ENCODE peak calls at places on chromosomes 16 and 17, in six cellular contexts. T is stimulated activated CD8-positive, alpha-beta memory T cell treated with anti-CD3 and anti-CD28 coated beads, Interleukin-15, amount 100 ng/mL, for 24 hours; L is cardiac muscle cell; E is Calu3; Y is neuronal stem cell; O is anterior cingulate cortex. W is an unnamed sample.

GRCh38 chr17:81960130-81960958 is 643 bp downstream of the NOTUM start:
- DNase-seq in T (no peak), L (no peak), E (no peak), Y (no peak), O (no peak), W (no peak)

GRCh38 chr17:48057626-48058025 is 9.5 kb downstream of the NFE2L1 start:
- DNase-seq in T (no peak), L (no peak), E (no peak), Y (no peak), O (no peak), W (no peak)

GRCh38 chr16:82195917-82196494 is 26.0 kb upstream of the MPHOSPH6 start:
- DNase-seq in T (no peak), L (no peak), E (no peak), Y (no peak), O (no peak), W (no peak)

GRCh38 chr17:81870155-81870977 is 771 bp downstream of the ARHGDIA start:
- DNase-seq in T (peak), L (peak), E (peak), Y (no peak), O (no peak), W (no peak)

GRCh38 chr17:64614266-64615011 is 47.7 kb downstream of the SMURF2 start:
- DNase-seq in T (no peak), L (no peak), E (no peak), Y (no peak), O (no peak), W (no peak)

GRCh38 chr17:45824901-45825492 is 19.7 kb upstream of the SPPL2C start:
- DNase-seq in T (no peak), L (no peak), E (no peak), Y (no peak), O (no peak), W (no peak)

GRCh38 chr17:68592667-68593330 is 8.4 kb downstream of the FAM20A start:
- DNase-seq in T (no peak), L (no peak), E (no peak), Y (no peak), O (no peak), W (no peak)

GRCh38 chr17:44595216-44595775 is 38.0 kb downstream of the FZD2 start:
- DNase-seq in T (no peak), L (no peak), E (no peak), Y (no peak), O (no peak), W (no peak)

GRCh38 chr17:77619851-77620250 is 338.7 kb upstream of the TNRC6C start:
- DNase-seq in T (no peak), L (no peak), E (no peak), Y (no peak), O (no peak), W (no peak)

GRCh38 chr16:49457196-49457595 is 83.6 kb downstream of the C16orf78 start:
- DNase-seq in T (no peak), L (no peak), E (no peak), Y (no peak), O (no peak), W (no peak)

GRCh38 chr17:41516828-41517283 is 1.8 kb downstream of the KRT15 start:
- DNase-seq in T (no peak), L (no peak), E (no peak), Y (no peak), O (no peak), W (no peak)

GRCh38 chr17:17737938-17738894 is 57.0 kb downstream of the RAI1 start:
- DNase-seq in T (no peak), L (peak), E (peak), Y (no peak), O (no peak), W (no peak)

GRCh38 chr17:82981141-82981540 is 98.3 kb upstream of the METRNL start:
- DNase-seq in T (no peak), L (no peak), E (no peak), Y (no peak), O (no peak), W (no peak)

GRCh38 chr17:7835818-7836595 is 2.0 kb downstream of the KDM6B start:
- DNase-seq in T (no peak), L (no peak), E (peak), Y (no peak), O (peak), W (peak)

GRCh38 chr16:84247844-84248243 is 8.0 kb upstream of the KCNG4 start:
- DNase-seq in T (no peak), L (no peak), E (no peak), Y (no peak), O (no peak), W (no peak)

GRCh38 chr16:87384162-87384999 is 805 bp upstream of the FBXO31 start:
- DNase-seq in T (no peak), L (peak), E (peak), Y (no peak), O (no peak), W (no peak)

GRCh38 chr17:27354491-27355081 is 60.7 kb downstream of the WSB1 start:
- DNase-seq in T (no peak), L (no peak), E (peak), Y (no peak), O (no peak), W (no peak)

GRCh38 chr16:19113577-19114358 is at the start of gene ITPRIPL2:
- DNase-seq in T (no peak), L (peak), E (peak), Y (peak), O (peak), W (no peak)